ENCODE peak calls at places on chromosomes 6 and 20, in five cellular contexts. V, I, C, P and K are unnamed samples.

GRCh38 chr20:47456952-47457724 is 44.5 kb upstream of the NCOA3 start:
- DNase-seq in V (no peak), I (no peak), C (no peak), P (no peak), K (no peak)

GRCh38 chr6:111651185-111652034 is 45.7 kb upstream of the TRAF3IP2 start:
- DNase-seq in V (no peak), I (no peak), C (no peak), P (no peak), K (no peak)

GRCh38 chr6:170047813-170048212 is 243.1 kb downstream of the DLL1 start:
- DNase-seq in V (no peak), I (no peak), C (no peak), P (no peak), K (no peak)

GRCh38 chr20:46946796-46947195 is 52.2 kb downstream of the EYA2 start:
- DNase-seq in V (no peak), I (no peak), C (no peak), P (no peak), K (no peak)

GRCh38 chr6:65569505-65569904 is 137.5 kb downstream of the EYS start:
- DNase-seq in V (no peak), I (no peak), C (no peak), P (no peak), K (no peak)

GRCh38 chr20:18057994-18058349 is 256 bp upstream of the OVOL2 start:
- DNase-seq in V (no peak), I (no peak), C (no peak), P (no peak), K (no peak)

GRCh38 chr20:4544765-4545164 is 176.9 kb upstream of the PRND start:
- DNase-seq in V (no peak), I (no peak), C (no peak), P (no peak), K (no peak)

GRCh38 chr6:16316741-16317251 is 78.4 kb downstream of the GMPR start:
- DNase-seq in V (peak; percentile 30), I (peak; percentile 88), C (peak; percentile 53), P (no peak), K (no peak)

GRCh38 chr20:14838663-14839650 is 501.5 kb upstream of the FLRT3 start:
- DNase-seq in V (peak; percentile 8), I (no peak), C (no peak), P (no peak), K (no peak)

GRCh38 chr6:129624488-129624887 is 85.5 kb downstream of the ARHGAP18 start:
- DNase-seq in V (no peak), I (no peak), C (no peak), P (no peak), K (no peak)

GRCh38 chr6:36850001-36850400 is 10.8 kb upstream of the CPNE5 start:
- DNase-seq in V (no peak), I (no peak), C (no peak), P (no peak), K (no peak)

GRCh38 chr6:22110042-22110441 is 186.8 kb downstream of the PRL start:
- DNase-seq in V (no peak), I (no peak), C (no peak), P (no peak), K (no peak)

GRCh38 chr20:58647814-58648501 is 3.1 kb upstream of the STX16 start:
- DNase-seq in V (no peak), I (no peak), C (no peak), P (no peak), K (peak; percentile 90)

GRCh38 chr6:87808005-87808757 is 106.1 kb upstream of the AKIRIN2 start:
- DNase-seq in V (no peak), I (no peak), C (no peak), P (no peak), K (no peak)

GRCh38 chr20:60820918-60821317 is 431.1 kb upstream of the CDH4 start:
- DNase-seq in V (no peak), I (no peak), C (no peak), P (no peak), K (peak; percentile 66)

GRCh38 chr6:26305097-26305841 is 59.7 kb upstream of the BTN3A2 start:
- DNase-seq in V (peak; percentile 73), I (peak; percentile 89), C (peak; percentile 45), P (no peak), K (no peak)

GRCh38 chr6:34235605-34236422 is 859 bp upstream of the HMGA1 start:
- DNase-seq in V (peak; percentile 82), I (no peak), C (peak; percentile 64), P (peak; percentile 67), K (no peak)